ENCODE peak calls at places on chromosome 7, in four cellular contexts. P, R, H and J are unnamed samples.

GRCh38 chr7:25777969-25778767 is 373.8 kb upstream of the NFE2L3 start:
- DNase-seq in H (no peak), P (no peak), R (no peak), J (no peak)

GRCh38 chr7:82317257-82317721 is 126.3 kb downstream of the CACNA2D1 start:
- DNase-seq in P (no peak), H (no peak), R (no peak), J (no peak)

GRCh38 chr7:129664029-129665012 is 52.8 kb downstream of the NRF1 start:
- DNase-seq in R (no peak), H (peak), P (peak), J (peak)

GRCh38 chr7:47384755-47385475 is 197.0 kb downstream of the TNS3 start:
- DNase-seq in P (no peak), H (no peak), R (no peak), J (no peak)

GRCh38 chr7:32518534-32519140 is 23.3 kb downstream of the AVL9 start:
- DNase-seq in P (no peak), R (no peak), H (peak), J (peak)

GRCh38 chr7:148084138-148084537 is 506.4 kb upstream of the C7orf33 start:
- DNase-seq in P (no peak), H (peak), R (peak), J (no peak)

GRCh38 chr7:105820667-105821066 is 55.7 kb downstream of the ATXN7L1 start:
- DNase-seq in P (no peak), R (no peak), H (no peak), J (no peak)

GRCh38 chr7:155002411-155003214 is at the start of gene PAXIP1:
- DNase-seq in H (no peak), P (no peak), R (peak), J (peak)

GRCh38 chr7:11181590-11181989 is 207.9 kb downstream of the PHF14 start:
- DNase-seq in R (no peak), P (no peak), H (no peak), J (no peak)

GRCh38 chr7:64802699-64803098 is 8.5 kb downstream of the ZNF138 start:
- DNase-seq in R (no peak), P (no peak), H (no peak), J (no peak)

GRCh38 chr7:134302120-134302519 is 14.6 kb downstream of the SLC35B4 start:
- DNase-seq in R (no peak), P (no peak), H (no peak), J (peak)

GRCh38 chr7:55549457-55549856 is 22.8 kb downstream of the VOPP1 start:
- DNase-seq in R (no peak), P (no peak), H (no peak), J (no peak)

GRCh38 chr7:7190142-7190541 is 7.8 kb downstream of the C1GALT1 start:
- DNase-seq in P (no peak), H (no peak), R (no peak), J (peak)

GRCh38 chr7:105838273-105839141 is 37.9 kb downstream of the ATXN7L1 start:
- DNase-seq in P (no peak), H (no peak), R (no peak), J (peak)

GRCh38 chr7:1325646-1326510 is 93.2 kb downstream of the UNCX start:
- DNase-seq in R (no peak), P (no peak), H (no peak), J (no peak)

GRCh38 chr7:51351661-51352060 is 35.1 kb upstream of the COBL start:
- DNase-seq in H (no peak), R (no peak), P (no peak), J (no peak)

GRCh38 chr7:156998988-156999610 is 11.4 kb downstream of the MNX1 start:
- DNase-seq in P (no peak), R (no peak), H (no peak), J (peak)

GRCh38 chr7:136931169-136931867 is 62.9 kb downstream of the CHRM2 start:
- DNase-seq in H (no peak), R (no peak), P (no peak), J (no peak)